ENCODE peak calls at places on chromosomes 13 and 19, in four cellular contexts. One of them, this sample, is unnamed.
A peak's percentile ranks its signal among the peaks of the same experiment; 100 is the strongest.

GRCh38 chr19:47471733-47472457 is at the start of gene SLC8A2:
- DNase-seq in osteocyte: peak; percentile 90
- DNase-seq in pons: peak; percentile 42
- DNase-seq in CD8-positive, alpha-beta T cell: peak; percentile 57
- DNase-seq in this sample: no peak

GRCh38 chr13:24280722-24281121 is 28.7 kb upstream of the C1QTNF9 start:
- DNase-seq in osteocyte: no peak
- DNase-seq in pons: peak; percentile 84
- DNase-seq in CD8-positive, alpha-beta T cell: no peak
- DNase-seq in this sample: no peak

GRCh38 chr13:49877629-49878218 is 58.4 kb downstream of the SPRYD7 start:
- DNase-seq in osteocyte: no peak
- DNase-seq in pons: no peak
- DNase-seq in CD8-positive, alpha-beta T cell: no peak
- DNase-seq in this sample: no peak

GRCh38 chr19:10334340-10335148 is 1.2 kb upstream of the RAVER1 start:
- DNase-seq in osteocyte: peak; percentile 97
- DNase-seq in pons: peak; percentile 45
- DNase-seq in CD8-positive, alpha-beta T cell: no peak
- DNase-seq in this sample: no peak

GRCh38 chr19:27679905-27680304 is 1533.0 kb downstream of the UQCRFS1 start:
- DNase-seq in osteocyte: no peak
- DNase-seq in pons: no peak
- DNase-seq in CD8-positive, alpha-beta T cell: no peak
- DNase-seq in this sample: no peak

GRCh38 chr13:22112956-22113750 is 442.3 kb downstream of the FGF9 start:
- DNase-seq in osteocyte: no peak
- DNase-seq in pons: no peak
- DNase-seq in CD8-positive, alpha-beta T cell: no peak
- DNase-seq in this sample: no peak

GRCh38 chr19:41734585-41734984 is 20.7 kb upstream of the CEACAM6 start:
- DNase-seq in osteocyte: no peak
- DNase-seq in pons: no peak
- DNase-seq in CD8-positive, alpha-beta T cell: no peak
- DNase-seq in this sample: no peak

GRCh38 chr13:90640976-90641375 is 706.5 kb upstream of the MIR17HG start:
- DNase-seq in osteocyte: no peak
- DNase-seq in pons: no peak
- DNase-seq in CD8-positive, alpha-beta T cell: no peak
- DNase-seq in this sample: no peak

GRCh38 chr19:44748426-44749254 is at the start of gene BCL3:
- DNase-seq in osteocyte: no peak
- DNase-seq in pons: no peak
- DNase-seq in CD8-positive, alpha-beta T cell: peak; percentile 67
- DNase-seq in this sample: peak; percentile 73

GRCh38 chr19:48543121-48543710 is 8.8 kb upstream of the SULT2B1 start:
- DNase-seq in osteocyte: no peak
- DNase-seq in pons: no peak
- DNase-seq in CD8-positive, alpha-beta T cell: no peak
- DNase-seq in this sample: no peak

GRCh38 chr13:40394304-40394983 is 272.0 kb downstream of the FOXO1 start:
- DNase-seq in osteocyte: no peak
- DNase-seq in pons: no peak
- DNase-seq in CD8-positive, alpha-beta T cell: no peak
- DNase-seq in this sample: no peak

GRCh38 chr13:34522818-34523217 is 419.3 kb upstream of the NBEA start:
- DNase-seq in osteocyte: no peak
- DNase-seq in pons: no peak
- DNase-seq in CD8-positive, alpha-beta T cell: no peak
- DNase-seq in this sample: no peak

GRCh38 chr19:8004723-8005513 is 523 bp downstream of the ELAVL1 start:
- DNase-seq in osteocyte: no peak
- DNase-seq in pons: no peak
- DNase-seq in CD8-positive, alpha-beta T cell: no peak
- DNase-seq in this sample: no peak

This sample was measured in activated B cell treated with CpG ODN at 0.5 μM for 24 hours.